ENCODE peak calls at places on chromosomes 12 and 14, in eight cellular contexts. One of them, this sample, is unnamed.
A peak's percentile ranks its signal among the peaks of the same experiment; 100 is the strongest.

GRCh38 chr12:100473716-100474150 is at the start of gene NR1H4:
- DNase-seq in A549: peak; percentile 29
- DNase-seq in heart left ventricle: no peak
- DNase-seq in CD8-positive, alpha-beta T cell: no peak
- DNase-seq in body of pancreas: peak; percentile 51
- DNase-seq in ovary: peak; percentile 59
- DNase-seq in adrenal gland: peak; percentile 73
- DNase-seq in upper lobe of right lung: no peak
- DNase-seq in this sample: no peak

GRCh38 chr14:50668008-50668851 is at the start of gene SAV1:
- DNase-seq in A549: peak; percentile 83
- DNase-seq in heart left ventricle: peak; percentile 89
- DNase-seq in CD8-positive, alpha-beta T cell: peak; percentile 42
- DNase-seq in upper lobe of right lung: peak; percentile 92
- DNase-seq in adrenal gland: peak; percentile 83
- DNase-seq in body of pancreas: peak; percentile 86
- DNase-seq in ovary: peak; percentile 89
- DNase-seq in this sample: peak; percentile 91

GRCh38 chr12:102702447-102703114 is 214.5 kb downstream of the PAH start:
- DNase-seq in CD8-positive, alpha-beta T cell: no peak
- DNase-seq in upper lobe of right lung: no peak
- DNase-seq in A549: peak; percentile 59
- DNase-seq in body of pancreas: peak; percentile 65
- DNase-seq in adrenal gland: peak; percentile 15
- DNase-seq in ovary: peak; percentile 46
- DNase-seq in heart left ventricle: peak; percentile 38
- DNase-seq in this sample: no peak

GRCh38 chr14:61553730-61554641 is 141.3 kb upstream of the HIF1A start:
- DNase-seq in heart left ventricle: no peak
- DNase-seq in upper lobe of right lung: no peak
- DNase-seq in A549: peak; percentile 97
- DNase-seq in adrenal gland: no peak
- DNase-seq in body of pancreas: peak; percentile 80
- DNase-seq in ovary: no peak
- DNase-seq in CD8-positive, alpha-beta T cell: no peak
- DNase-seq in this sample: no peak

GRCh38 chr12:41795066-41795465 is 349.6 kb downstream of the GXYLT1 start:
- DNase-seq in adrenal gland: no peak
- DNase-seq in heart left ventricle: no peak
- DNase-seq in upper lobe of right lung: no peak
- DNase-seq in CD8-positive, alpha-beta T cell: no peak
- DNase-seq in body of pancreas: no peak
- DNase-seq in A549: no peak
- DNase-seq in ovary: no peak
- DNase-seq in this sample: no peak

GRCh38 chr12:93247313-93248057 is 130.2 kb upstream of the NUDT4 start:
- DNase-seq in upper lobe of right lung: no peak
- DNase-seq in CD8-positive, alpha-beta T cell: no peak
- DNase-seq in A549: no peak
- DNase-seq in body of pancreas: no peak
- DNase-seq in ovary: no peak
- DNase-seq in heart left ventricle: no peak
- DNase-seq in adrenal gland: no peak
- DNase-seq in this sample: no peak

GRCh38 chr12:122023339-122024131 is 1.9 kb downstream of the BCL7A start:
- DNase-seq in body of pancreas: peak; percentile 91
- DNase-seq in A549: peak; percentile 55
- DNase-seq in ovary: peak; percentile 82
- DNase-seq in upper lobe of right lung: peak; percentile 78
- DNase-seq in heart left ventricle: peak; percentile 81
- DNase-seq in adrenal gland: peak; percentile 69
- DNase-seq in CD8-positive, alpha-beta T cell: no peak
- DNase-seq in this sample: peak; percentile 95

GRCh38 chr12:52141306-52141705 is 50.5 kb downstream of the KRT80 start:
- DNase-seq in heart left ventricle: no peak
- DNase-seq in A549: peak; percentile 59
- DNase-seq in adrenal gland: no peak
- DNase-seq in upper lobe of right lung: no peak
- DNase-seq in body of pancreas: no peak
- DNase-seq in CD8-positive, alpha-beta T cell: no peak
- DNase-seq in ovary: no peak
- DNase-seq in this sample: no peak

GRCh38 chr12:89160716-89161123 is 191.6 kb downstream of the DUSP6 start:
- DNase-seq in heart left ventricle: peak; percentile 45
- DNase-seq in adrenal gland: peak; percentile 27
- DNase-seq in upper lobe of right lung: peak; percentile 64
- DNase-seq in body of pancreas: peak; percentile 57
- DNase-seq in ovary: no peak
- DNase-seq in A549: peak; percentile 28
- DNase-seq in CD8-positive, alpha-beta T cell: no peak
- DNase-seq in this sample: peak; percentile 66

GRCh38 chr12:114834621-114835020 is 150.6 kb upstream of the TBX3 start:
- DNase-seq in adrenal gland: no peak
- DNase-seq in A549: no peak
- DNase-seq in heart left ventricle: no peak
- DNase-seq in ovary: no peak
- DNase-seq in upper lobe of right lung: no peak
- DNase-seq in CD8-positive, alpha-beta T cell: no peak
- DNase-seq in body of pancreas: no peak
- DNase-seq in this sample: no peak

GRCh38 chr12:68901145-68901544 is 31.8 kb downstream of the CPM start:
- DNase-seq in heart left ventricle: no peak
- DNase-seq in ovary: no peak
- DNase-seq in upper lobe of right lung: no peak
- DNase-seq in body of pancreas: no peak
- DNase-seq in CD8-positive, alpha-beta T cell: no peak
- DNase-seq in adrenal gland: no peak
- DNase-seq in A549: no peak
- DNase-seq in this sample: no peak

GRCh38 chr14:36580856-36581831 is 1.3 kb downstream of the NKX2-8 start:
- DNase-seq in heart left ventricle: no peak
- DNase-seq in adrenal gland: no peak
- DNase-seq in body of pancreas: peak; percentile 24
- DNase-seq in upper lobe of right lung: peak; percentile 77
- DNase-seq in CD8-positive, alpha-beta T cell: no peak
- DNase-seq in A549: peak; percentile 66
- DNase-seq in ovary: peak; percentile 17
- DNase-seq in this sample: no peak

GRCh38 chr12:71938728-71939385 is at the start of gene TPH2:
- DNase-seq in upper lobe of right lung: peak; percentile 65
- DNase-seq in ovary: peak; percentile 32
- DNase-seq in heart left ventricle: peak; percentile 30
- DNase-seq in CD8-positive, alpha-beta T cell: peak; percentile 42
- DNase-seq in adrenal gland: peak; percentile 54
- DNase-seq in A549: peak; percentile 61
- DNase-seq in body of pancreas: peak; percentile 68
- DNase-seq in this sample: no peak

GRCh38 chr14:33175951-33176350 is 237.3 kb downstream of the NPAS3 start:
- DNase-seq in body of pancreas: no peak
- DNase-seq in A549: no peak
- DNase-seq in upper lobe of right lung: no peak
- DNase-seq in adrenal gland: no peak
- DNase-seq in CD8-positive, alpha-beta T cell: no peak
- DNase-seq in heart left ventricle: no peak
- DNase-seq in ovary: no peak
- DNase-seq in this sample: no peak

GRCh38 chr14:55349565-55349964 is 62.1 kb downstream of the ATG14 start:
- DNase-seq in body of pancreas: no peak
- DNase-seq in heart left ventricle: no peak
- DNase-seq in A549: no peak
- DNase-seq in upper lobe of right lung: no peak
- DNase-seq in adrenal gland: no peak
- DNase-seq in ovary: no peak
- DNase-seq in CD8-positive, alpha-beta T cell: no peak
- DNase-seq in this sample: no peak

GRCh38 chr14:104547310-104547997 is 32.1 kb upstream of the C14orf180 start:
- DNase-seq in A549: no peak
- DNase-seq in adrenal gland: no peak
- DNase-seq in upper lobe of right lung: peak; percentile 57
- DNase-seq in CD8-positive, alpha-beta T cell: no peak
- DNase-seq in ovary: no peak
- DNase-seq in heart left ventricle: peak; percentile 14
- DNase-seq in body of pancreas: no peak
- DNase-seq in this sample: no peak

GRCh38 chr12:116455540-116456306 is 103.5 kb upstream of the MAP1LC3B2 start:
- DNase-seq in body of pancreas: peak; percentile 67
- DNase-seq in ovary: peak; percentile 82
- DNase-seq in upper lobe of right lung: no peak
- DNase-seq in adrenal gland: peak; percentile 45
- DNase-seq in CD8-positive, alpha-beta T cell: no peak
- DNase-seq in A549: peak; percentile 93
- DNase-seq in heart left ventricle: peak; percentile 82
- DNase-seq in this sample: peak; percentile 92

GRCh38 chr12:93536111-93536765 is 36.2 kb upstream of the SOCS2 start:
- DNase-seq in heart left ventricle: no peak
- DNase-seq in adrenal gland: no peak
- DNase-seq in body of pancreas: no peak
- DNase-seq in A549: no peak
- DNase-seq in CD8-positive, alpha-beta T cell: no peak
- DNase-seq in ovary: no peak
- DNase-seq in upper lobe of right lung: no peak
- DNase-seq in this sample: no peak

GRCh38 chr12:102753802-102754201 is 163.2 kb downstream of the PAH start:
- DNase-seq in heart left ventricle: no peak
- DNase-seq in ovary: no peak
- DNase-seq in A549: no peak
- DNase-seq in CD8-positive, alpha-beta T cell: no peak
- DNase-seq in body of pancreas: no peak
- DNase-seq in adrenal gland: no peak
- DNase-seq in upper lobe of right lung: no peak
- DNase-seq in this sample: no peak

GRCh38 chr12:69900720-69901131 is 75.7 kb downstream of the MYRFL start:
- DNase-seq in CD8-positive, alpha-beta T cell: peak; percentile 53
- DNase-seq in body of pancreas: peak; percentile 87
- DNase-seq in upper lobe of right lung: no peak
- DNase-seq in A549: peak; percentile 64
- DNase-seq in adrenal gland: peak; percentile 77
- DNase-seq in heart left ventricle: peak; percentile 69
- DNase-seq in ovary: peak; percentile 39
- DNase-seq in this sample: peak; percentile 75

GRCh38 chr12:130878193-130879185 is 6.6 kb downstream of the RAN start:
- DNase-seq in heart left ventricle: no peak
- DNase-seq in upper lobe of right lung: no peak
- DNase-seq in adrenal gland: no peak
- DNase-seq in ovary: no peak
- DNase-seq in body of pancreas: no peak
- DNase-seq in A549: no peak
- DNase-seq in CD8-positive, alpha-beta T cell: no peak
- DNase-seq in this sample: no peak

DNA sequence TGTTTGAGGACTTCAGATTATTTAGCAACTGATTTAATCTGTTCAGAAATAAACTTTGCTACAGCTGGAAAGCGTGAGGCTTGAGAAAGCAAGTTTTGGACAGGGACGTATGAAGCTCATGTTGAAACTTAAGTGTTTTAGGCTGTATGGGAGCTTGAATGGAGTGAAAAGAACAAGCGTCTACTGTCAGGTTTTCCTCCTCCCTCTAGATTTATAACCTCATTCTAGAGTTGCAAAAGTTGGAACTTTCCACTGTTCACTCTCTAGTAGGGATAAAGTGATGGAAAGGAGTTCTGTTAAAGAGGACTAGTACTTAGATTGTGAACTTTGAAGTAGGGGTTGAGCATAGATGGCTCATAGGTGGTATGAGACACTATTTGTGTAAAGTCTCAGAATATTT is 1.1 kb downstream of the PRPF39 start:
- DNase-seq in ovary: no peak
- DNase-seq in body of pancreas: no peak
- DNase-seq in upper lobe of right lung: no peak
- DNase-seq in heart left ventricle: no peak
- DNase-seq in adrenal gland: no peak
- DNase-seq in CD8-positive, alpha-beta T cell: no peak
- DNase-seq in A549: no peak
- DNase-seq in this sample: no peak
- H3K27ac ChIP-seq in ovary: no peak overlapping the region
- H3K27ac ChIP-seq in body of pancreas: peak overlapping the region; percentile 90
- H3K27ac ChIP-seq in upper lobe of right lung: peak overlapping the region; percentile 85
- H3K27ac ChIP-seq in heart left ventricle: peak overlapping the region; percentile 91
- H3K27ac ChIP-seq in adrenal gland: peak overlapping the region; percentile 64
- H3K27ac ChIP-seq in CD8-positive, alpha-beta T cell: no peak overlapping the region
- H3K27ac ChIP-seq in A549: peak overlapping the region; percentile 80
- H3K27ac ChIP-seq in this sample: peak overlapping the region; percentile 79

GRCh38 chr14:32121536-32121935 is 44.4 kb downstream of the ARHGAP5 start:
- DNase-seq in A549: no peak
- DNase-seq in heart left ventricle: no peak
- DNase-seq in body of pancreas: no peak
- DNase-seq in adrenal gland: no peak
- DNase-seq in ovary: no peak
- DNase-seq in CD8-positive, alpha-beta T cell: no peak
- DNase-seq in upper lobe of right lung: no peak
- DNase-seq in this sample: no peak
- H3K27ac ChIP-seq in A549: no peak overlapping the region
- H3K27ac ChIP-seq in heart left ventricle: no peak overlapping the region
- H3K27ac ChIP-seq in body of pancreas: no peak overlapping the region
- H3K27ac ChIP-seq in adrenal gland: no peak overlapping the region
- H3K27ac ChIP-seq in ovary: no peak overlapping the region
- H3K27ac ChIP-seq in CD8-positive, alpha-beta T cell: no peak overlapping the region
- H3K27ac ChIP-seq in upper lobe of right lung: no peak overlapping the region
- H3K27ac ChIP-seq in this sample: no peak overlapping the region

GRCh38 chr14:80902608-80903007 is 38.9 kb downstream of the CEP128 start:
- DNase-seq in body of pancreas: no peak
- DNase-seq in A549: no peak
- DNase-seq in heart left ventricle: no peak
- DNase-seq in ovary: no peak
- DNase-seq in upper lobe of right lung: no peak
- DNase-seq in CD8-positive, alpha-beta T cell: no peak
- DNase-seq in adrenal gland: no peak
- DNase-seq in this sample: no peak

GRCh38 chr14:80906946-80907345 is 34.6 kb downstream of the CEP128 start:
- DNase-seq in heart left ventricle: no peak
- DNase-seq in upper lobe of right lung: no peak
- DNase-seq in A549: no peak
- DNase-seq in CD8-positive, alpha-beta T cell: no peak
- DNase-seq in ovary: no peak
- DNase-seq in adrenal gland: no peak
- DNase-seq in body of pancreas: no peak
- DNase-seq in this sample: no peak

GRCh38 chr14:80901260-80901659 is 40.3 kb downstream of the CEP128 start:
- DNase-seq in A549: no peak
- DNase-seq in adrenal gland: no peak
- DNase-seq in CD8-positive, alpha-beta T cell: no peak
- DNase-seq in body of pancreas: no peak
- DNase-seq in heart left ventricle: no peak
- DNase-seq in ovary: no peak
- DNase-seq in upper lobe of right lung: no peak
- DNase-seq in this sample: no peak

GRCh38 chr14:80901813-80902212 is 39.7 kb downstream of the CEP128 start:
- DNase-seq in A549: no peak
- DNase-seq in heart left ventricle: no peak
- DNase-seq in upper lobe of right lung: no peak
- DNase-seq in ovary: no peak
- DNase-seq in body of pancreas: no peak
- DNase-seq in adrenal gland: no peak
- DNase-seq in CD8-positive, alpha-beta T cell: no peak
- DNase-seq in this sample: no peak

GRCh38 chr14:80906336-80906735 is 35.2 kb downstream of the CEP128 start:
- DNase-seq in body of pancreas: no peak
- DNase-seq in adrenal gland: no peak
- DNase-seq in A549: no peak
- DNase-seq in CD8-positive, alpha-beta T cell: no peak
- DNase-seq in upper lobe of right lung: no peak
- DNase-seq in heart left ventricle: no peak
- DNase-seq in ovary: no peak
- DNase-seq in this sample: no peak
- H3K27ac ChIP-seq in body of pancreas: no peak overlapping the region
- H3K27ac ChIP-seq in adrenal gland: no peak overlapping the region
- H3K27ac ChIP-seq in A549: no peak overlapping the region
- H3K27ac ChIP-seq in CD8-positive, alpha-beta T cell: no peak overlapping the region
- H3K27ac ChIP-seq in upper lobe of right lung: no peak overlapping the region
- H3K27ac ChIP-seq in heart left ventricle: no peak overlapping the region
- H3K27ac ChIP-seq in ovary: no peak overlapping the region
- H3K27ac ChIP-seq in this sample: no peak overlapping the region

GRCh38 chr12:49108958-49109404 is 1.7 kb downstream of the LMBR1L start:
- DNase-seq in CD8-positive, alpha-beta T cell: no peak
- DNase-seq in ovary: peak; percentile 77
- DNase-seq in adrenal gland: peak; percentile 66
- DNase-seq in body of pancreas: peak; percentile 72
- DNase-seq in A549: no peak
- DNase-seq in heart left ventricle: peak; percentile 64
- DNase-seq in upper lobe of right lung: peak; percentile 73
- DNase-seq in this sample: peak; percentile 72
- H3K27ac ChIP-seq in CD8-positive, alpha-beta T cell: no peak overlapping the region
- H3K27ac ChIP-seq in ovary: peak overlapping the region; percentile 98
- H3K27ac ChIP-seq in adrenal gland: peak overlapping the region; percentile 23
- H3K27ac ChIP-seq in body of pancreas: peak overlapping the region; percentile 96
- H3K27ac ChIP-seq in A549: no peak overlapping the region
- H3K27ac ChIP-seq in heart left ventricle: peak overlapping the region; percentile 100
- H3K27ac ChIP-seq in upper lobe of right lung: peak overlapping the region; percentile 93
- H3K27ac ChIP-seq in this sample: peak overlapping the region; percentile 99

This sample was measured in tibial artery.